ENCODE peak calls at places on chromosomes 2 and 18, in nine cellular contexts. L is IMR-90, M is endodermal cell, B is A549, R is Caco-2, Z is tibial artery, U is neural progenitor cell, O is bronchial epithelial cell, J is heart right ventricle. Q is an unnamed sample.

GRCh38 chr2:43560231-43560547 is 35.6 kb downstream of the THADA start:
- DNase-seq in L (no peak), M (no peak), B (no peak), R (no peak), Z (no peak), U (no peak), O (no peak), J (no peak), Q (no peak)

GRCh38 chr2:149040451-149040850 is 2.0 kb downstream of the LYPD6B start:
- DNase-seq in L (no peak), M (peak; percentile 93), B (peak; percentile 6), R (no peak), Z (no peak), U (peak; percentile 47), O (no peak), J (no peak), Q (no peak)

GRCh38 chr2:240452471-240453256 is 17.2 kb downstream of the GPC1 start:
- DNase-seq in L (peak; percentile 35), M (peak; percentile 89), B (peak; percentile 66), R (peak; percentile 62), Z (no peak), U (peak; percentile 91), O (no peak), J (no peak), Q (peak; percentile 36)

GRCh38 chr18:73232933-73233332 is 365.1 kb upstream of the NETO1 start:
- DNase-seq in L (no peak), M (no peak), B (no peak), R (no peak), Z (no peak), U (no peak), O (no peak), J (no peak), Q (no peak)

GRCh38 chr2:19738707-19739106 is 163.1 kb downstream of the TTC32 start:
- DNase-seq in L (peak; percentile 80), M (no peak), B (no peak), R (no peak), Z (peak; percentile 89), U (no peak), O (no peak), J (peak; percentile 52), Q (peak; percentile 80)

GRCh38 chr2:16105664-16106281 is 165.4 kb downstream of the MYCN start:
- DNase-seq in L (no peak), M (peak; percentile 97), B (no peak), R (no peak), Z (no peak), U (peak; percentile 84), O (no peak), J (no peak), Q (no peak)

GRCh38 chr2:127165539-127165935 is 54.6 kb downstream of the CYP27C1 start:
- DNase-seq in L (no peak), M (peak; percentile 67), B (no peak), R (no peak), Z (no peak), U (no peak), O (no peak), J (no peak), Q (no peak)

GRCh38 chr2:162092656-162093556 is 18.9 kb upstream of the DPP4 start:
- DNase-seq in L (peak; percentile 96), M (no peak), B (no peak), R (no peak), Z (peak; percentile 61), U (no peak), O (peak; percentile 99), J (peak; percentile 38), Q (peak; percentile 99)

GRCh38 chr18:21327101-21327500 is 85.1 kb downstream of the GREB1L start:
- DNase-seq in L (no peak), M (no peak), B (no peak), R (no peak), Z (no peak), U (no peak), O (peak; percentile 61), J (no peak), Q (no peak)

GRCh38 chr2:127313359-127313758 is 19.4 kb upstream of the ERCC3 start:
- DNase-seq in L (no peak), M (no peak), B (no peak), R (no peak), Z (no peak), U (no peak), O (peak; percentile 30), J (no peak), Q (no peak)

GRCh38 chr2:230847883-230848388 is 16.8 kb upstream of the ITM2C start:
- DNase-seq in L (peak; percentile 77), M (peak; percentile 99), B (peak; percentile 76), R (no peak), Z (peak; percentile 74), U (peak; percentile 92), O (peak; percentile 60), J (peak; percentile 87), Q (peak; percentile 78)
- H3K4me3 ChIP-seq in L (no peak overlapping the region), M (no peak overlapping the region), B (no peak overlapping the region), R (no peak overlapping the region), Z (no peak overlapping the region), U (no peak overlapping the region), O (peak overlapping the region; percentile 8), J (no peak overlapping the region), Q (no peak overlapping the region)

GRCh38 chr2:224563537-224563936 is 21.6 kb downstream of the CUL3 start:
- DNase-seq in L (no peak), M (no peak), B (no peak), R (no peak), Z (no peak), U (no peak), O (no peak), J (no peak), Q (peak; percentile 60)

GRCh38 chr2:224556381-224556780 is 28.8 kb downstream of the CUL3 start:
- DNase-seq in L (no peak), M (no peak), B (no peak), R (no peak), Z (no peak), U (no peak), O (no peak), J (no peak), Q (peak; percentile 44)

GRCh38 chr2:224561234-224562005 is 23.7 kb downstream of the CUL3 start:
- DNase-seq in L (peak; percentile 41), M (no peak), B (no peak), R (no peak), Z (no peak), U (no peak), O (no peak), J (no peak), Q (no peak)

GRCh38 chr2:224562831-224563230 is 22.3 kb downstream of the CUL3 start:
- DNase-seq in L (no peak), M (no peak), B (no peak), R (no peak), Z (no peak), U (no peak), O (no peak), J (no peak), Q (no peak)

DNA sequence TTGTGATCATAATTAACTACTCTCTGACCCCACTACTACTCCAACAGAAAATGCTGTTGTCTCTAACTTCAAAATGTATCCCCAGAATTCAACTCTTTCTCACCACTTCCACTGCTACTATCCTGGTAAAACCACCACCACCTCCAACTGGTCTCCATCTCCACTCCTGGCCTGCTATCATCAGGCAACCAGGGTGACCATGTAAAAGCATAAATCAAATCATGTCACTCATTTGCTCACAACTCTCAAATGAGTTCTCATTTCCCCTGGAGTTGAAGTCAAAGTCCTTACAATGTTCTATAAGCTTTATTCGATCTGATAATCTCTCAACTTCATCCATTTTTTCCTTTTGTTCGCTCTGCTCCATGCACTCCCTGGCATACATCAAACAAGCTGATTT is 24.6 kb downstream of the CUL3 start:
- DNase-seq in L (no peak), M (no peak), B (no peak), R (no peak), Z (no peak), U (no peak), O (no peak), J (no peak), Q (no peak)
- TF ChIP-seq CTCF in L (no peak), M (no peak), B (no peak), R (no peak), Z (no peak), U (no peak), O (no peak), J (no peak), Q (no peak)

GRCh38 chr2:28420717-28421116 is 28.1 kb downstream of the FOSL2 start:
- DNase-seq in L (no peak), M (no peak), B (no peak), R (no peak), Z (no peak), U (no peak), O (no peak), J (no peak), Q (no peak)

GRCh38 chr2:28423856-28424605 is 31.4 kb downstream of the FOSL2 start:
- DNase-seq in L (peak; percentile 44), M (no peak), B (no peak), R (no peak), Z (no peak), U (no peak), O (no peak), J (no peak), Q (no peak)

GRCh38 chr2:28419705-28420270 is 27.1 kb downstream of the FOSL2 start:
- DNase-seq in L (peak; percentile 34), M (no peak), B (no peak), R (no peak), Z (peak; percentile 15), U (no peak), O (no peak), J (no peak), Q (no peak)

GRCh38 chr2:28424799-28425492 is 32.3 kb downstream of the FOSL2 start:
- DNase-seq in L (no peak), M (no peak), B (no peak), R (no peak), Z (no peak), U (no peak), O (no peak), J (no peak), Q (no peak)

DNA sequence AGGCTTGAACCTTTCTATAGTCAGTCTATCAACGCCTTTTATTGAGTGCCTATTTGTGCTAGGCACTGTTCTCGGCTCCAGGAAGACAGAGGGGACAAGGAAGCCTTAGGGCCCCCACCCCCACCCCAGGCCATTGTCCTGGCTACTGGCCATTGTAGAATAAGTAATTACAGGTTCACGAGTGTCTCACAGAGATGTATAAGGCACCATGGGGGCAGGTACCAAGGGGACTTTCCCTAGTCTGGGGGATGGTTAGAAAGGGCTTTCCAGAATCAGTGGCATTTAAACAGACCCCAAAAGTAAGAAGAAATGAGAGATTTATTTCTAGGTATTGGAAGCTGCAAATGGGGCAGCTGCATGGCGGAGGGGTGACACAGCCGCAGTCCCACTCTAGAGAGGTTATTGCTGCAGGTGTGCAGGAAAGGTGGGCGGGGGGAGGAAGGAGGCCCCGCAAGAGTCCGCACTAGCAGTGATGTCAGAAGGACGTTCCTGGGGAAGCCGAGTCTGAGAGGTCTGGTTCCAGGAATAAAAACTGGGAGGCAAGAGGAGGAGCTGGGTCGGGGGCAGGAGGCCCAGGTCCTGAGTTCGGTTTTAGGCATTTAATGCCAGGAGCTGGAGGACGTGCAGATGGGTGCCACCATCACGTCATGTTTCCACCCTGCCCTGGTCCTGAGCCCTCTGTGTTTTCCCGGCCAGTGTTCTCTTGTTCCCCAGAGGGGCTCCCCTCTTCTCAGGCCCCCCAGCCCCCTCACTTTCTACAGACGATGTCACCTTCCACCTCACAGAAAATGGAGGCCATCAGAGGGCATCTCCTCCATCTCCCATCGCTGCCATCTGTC is 30.5 kb downstream of the FOSL2 start:
- DNase-seq in L (no peak), M (no peak), B (no peak), R (no peak), Z (no peak), U (no peak), O (no peak), J (no peak), Q (no peak)
- H3K4me3 ChIP-seq in L (no peak overlapping the region), M (no peak overlapping the region), B (no peak overlapping the region), R (no peak overlapping the region), Z (no peak overlapping the region), U (no peak overlapping the region), O (no peak overlapping the region), J (no peak overlapping the region), Q (no peak overlapping the region)

GRCh38 chr18:77482190-77482928 is 232.7 kb downstream of the GALR1 start:
- DNase-seq in L (no peak), M (no peak), B (no peak), R (no peak), Z (no peak), U (peak; percentile 36), O (no peak), J (no peak), Q (no peak)
- TF ChIP-seq CTCF in L (no peak), M (no peak), B (no peak), R (no peak), Z (no peak), U (no peak), O (no peak), J (no peak), Q (no peak)

Q was measured in AG10803.